ENCODE peak calls at places on chromosomes 3 and 15, in ten cellular contexts. C, D, S, I, H, P, V, R, B and F are unnamed samples.

GRCh38 chr15:83372434-83372873 is 74.7 kb upstream of the SH3GL3 start:
- DNase-seq in D (no peak), H (no peak), B (no peak), P (no peak), V (no peak), I (no peak), C (no peak), R (no peak), S (no peak), F (no peak)

GRCh38 chr15:98647026-98647773 is 1.1 kb upstream of the IGF1R start:
- DNase-seq in H (peak; percentile 92), V (no peak), S (no peak), C (peak; percentile 83), B (peak; percentile 66), P (peak; percentile 43), D (peak; percentile 79), I (no peak), R (peak; percentile 88), F (peak; percentile 41)

GRCh38 chr15:45457641-45458539 is 64.7 kb downstream of the SLC30A4 start:
- DNase-seq in B (peak; percentile 75), D (peak; percentile 86), S (no peak), R (peak; percentile 78), I (peak; percentile 69), V (peak; percentile 12), P (peak; percentile 77), H (no peak), C (peak; percentile 41), F (peak; percentile 86)

GRCh38 chr3:74624301-74624700 is 9.8 kb upstream of the CNTN3 start:
- DNase-seq in P (peak; percentile 79), I (no peak), B (no peak), C (no peak), V (no peak), R (no peak), S (no peak), H (no peak), D (no peak), F (no peak)

GRCh38 chr3:180036678-180037455 is at the start of gene PEX5L:
- DNase-seq in C (no peak), R (peak; percentile 83), I (no peak), P (peak; percentile 15), S (no peak), V (no peak), H (no peak), D (peak; percentile 42), B (peak; percentile 44), F (no peak)

GRCh38 chr3:10149222-10149621 is 7.6 kb downstream of the VHL start:
- DNase-seq in I (no peak), C (no peak), B (no peak), S (no peak), V (no peak), H (no peak), P (no peak), R (no peak), D (no peak), F (no peak)

GRCh38 chr3:164458986-164459385 is 619.3 kb downstream of the SI start:
- DNase-seq in S (no peak), R (no peak), V (no peak), D (no peak), P (no peak), H (no peak), C (no peak), B (no peak), I (no peak), F (no peak)

GRCh38 chr15:32641517-32642059 is at the start of gene SCG5:
- DNase-seq in H (no peak), B (no peak), R (peak; percentile 62), V (no peak), D (peak; percentile 13), C (no peak), P (peak; percentile 49), S (no peak), I (no peak), F (no peak)

GRCh38 chr15:31332020-31332680 is 5.5 kb downstream of the KLF13 start:
- DNase-seq in B (no peak), P (no peak), I (no peak), C (no peak), S (no peak), H (no peak), D (no peak), V (no peak), R (no peak), F (no peak)

GRCh38 chr3:115706311-115706829 is 83.1 kb downstream of the GAP43 start:
- DNase-seq in S (no peak), R (no peak), H (no peak), D (no peak), P (peak; percentile 83), I (no peak), B (no peak), C (no peak), V (no peak), F (no peak)

GRCh38 chr3:13332740-13333139 is 87.4 kb downstream of the NUP210 start:
- DNase-seq in P (no peak), D (no peak), C (no peak), H (no peak), S (no peak), B (peak; percentile 43), V (no peak), R (peak; percentile 76), I (no peak), F (no peak)

GRCh38 chr3:13333236-13333897 is 86.8 kb downstream of the NUP210 start:
- DNase-seq in P (no peak), D (no peak), S (no peak), C (no peak), H (no peak), V (no peak), B (no peak), I (no peak), R (no peak), F (no peak)

GRCh38 chr3:13329746-13330145 is 90.4 kb downstream of the NUP210 start:
- DNase-seq in D (no peak), B (no peak), I (no peak), C (no peak), S (no peak), H (no peak), P (no peak), R (no peak), V (no peak), F (no peak)

GRCh38 chr3:13335062-13335461 is 85.1 kb downstream of the NUP210 start:
- DNase-seq in V (no peak), D (no peak), P (no peak), R (no peak), I (no peak), H (no peak), C (no peak), S (no peak), B (no peak), F (no peak)

DNA sequence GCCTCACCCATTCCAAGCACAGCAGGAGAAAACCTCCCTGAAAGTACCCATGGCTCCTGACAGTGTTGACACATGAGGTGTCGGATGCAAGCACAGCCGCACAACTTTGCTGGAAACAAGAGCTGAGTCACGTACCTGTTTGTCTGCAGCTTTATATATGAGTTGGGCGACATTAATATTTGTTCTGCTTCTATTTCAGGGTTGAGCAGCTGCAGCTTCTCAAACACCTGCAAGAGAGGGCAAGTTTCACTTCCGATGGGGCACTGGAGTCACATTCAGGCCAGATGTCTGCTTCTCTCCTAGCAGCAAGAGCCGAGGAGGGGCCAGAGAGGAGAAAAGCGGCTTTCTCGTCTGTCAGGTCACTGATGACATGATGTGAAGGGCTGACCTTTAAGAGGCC is 88.0 kb downstream of the NUP210 start:
- DNase-seq in B (peak; percentile 37), V (peak; percentile 13), D (no peak), H (no peak), C (no peak), R (peak; percentile 81), S (no peak), P (no peak), I (peak; percentile 93), F (no peak)
- H3K4me3 ChIP-seq in B (no peak overlapping the region), V (no peak overlapping the region), D (no peak overlapping the region), H (no peak overlapping the region), C (no peak overlapping the region), R (no peak overlapping the region), S (no peak overlapping the region), P (no peak overlapping the region), I (peak overlapping the region; percentile 43), F (no peak overlapping the region)

GRCh38 chr15:63122002-63122893 is 587 bp downstream of the LACTB start:
- DNase-seq in I (peak; percentile 44), C (peak; percentile 94), V (peak; percentile 54), R (peak; percentile 95), P (peak; percentile 75), S (no peak), B (peak; percentile 95), H (peak; percentile 98), D (peak; percentile 86), F (peak; percentile 85)
- TF ChIP-seq POLR2A in I (no peak), C (no peak), V (no peak), R (no peak), P (peak; percentile 78), S (no peak), B (no peak), H (no peak), D (peak; percentile 24), F (no peak)

DNA sequence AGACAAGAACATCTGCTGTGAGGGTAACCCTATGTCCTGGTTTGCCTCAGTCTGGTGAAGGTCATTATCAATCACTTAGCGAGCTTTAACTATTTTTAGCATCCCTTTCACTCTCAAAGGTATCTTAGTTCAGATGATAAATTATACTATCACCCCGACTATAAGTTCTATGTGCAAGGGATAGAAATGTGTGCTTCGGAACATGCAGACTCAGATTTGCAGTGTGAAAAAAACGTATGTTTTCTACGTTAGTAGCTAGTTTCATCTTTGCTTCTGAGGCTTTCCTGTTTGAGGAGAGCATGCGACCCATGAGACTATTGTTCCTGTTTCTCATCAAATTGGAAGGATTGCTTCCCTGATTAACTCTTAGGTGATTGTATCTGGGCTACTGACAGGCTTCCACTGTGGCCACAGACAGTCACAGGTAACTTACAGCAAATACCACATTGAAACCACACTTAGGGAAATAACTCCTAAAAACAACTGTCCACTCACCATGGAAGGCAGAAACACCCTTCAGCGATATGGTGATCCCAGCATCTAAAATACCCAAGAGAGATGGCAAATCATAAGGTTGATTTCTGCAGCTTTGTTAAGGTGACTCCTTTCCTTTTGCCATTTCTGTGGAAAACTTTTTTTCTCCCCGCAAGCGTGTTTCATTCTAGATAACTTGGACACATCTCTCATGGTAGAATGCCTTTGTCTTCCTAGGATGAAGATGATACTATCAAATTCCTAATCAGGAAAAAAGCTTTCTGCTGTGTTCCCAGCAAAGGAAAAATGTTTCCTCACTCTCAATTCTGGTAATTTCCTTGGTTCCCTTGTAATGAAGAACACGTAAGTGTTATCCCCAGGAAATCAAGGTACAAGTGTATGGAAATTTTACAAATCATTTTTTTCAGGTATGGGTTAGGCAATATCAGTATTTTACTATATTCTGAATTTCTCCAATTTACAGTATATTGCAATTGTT is 5.2 kb downstream of the GCSAM start:
- DNase-seq in C (no peak), B (no peak), S (no peak), P (no peak), D (no peak), V (no peak), R (no peak), I (peak; percentile 93), H (no peak), F (no peak)
- H3K4me3 ChIP-seq in C (no peak overlapping the region), B (no peak overlapping the region), S (no peak overlapping the region), P (no peak overlapping the region), D (no peak overlapping the region), V (peak overlapping the region; percentile 16), R (no peak overlapping the region), I (peak overlapping the region; percentile 78), H (no peak overlapping the region), F (no peak overlapping the region)

GRCh38 chr3:186989429-186989828 is 59.1 kb downstream of the ST6GAL1 start:
- DNase-seq in B (peak; percentile 58), D (no peak), P (no peak), S (no peak), C (no peak), V (no peak), R (no peak), H (no peak), I (no peak), F (peak; percentile 13)
- TF ChIP-seq POLR2A in B (no peak), D (no peak), P (no peak), S (no peak), C (no peak), V (no peak), R (no peak), H (no peak), I (no peak), F (no peak)

GRCh38 chr15:65789105-65789504 is 3.0 kb downstream of the DENND4A start:
- DNase-seq in C (no peak), V (no peak), I (no peak), S (no peak), R (no peak), D (no peak), P (no peak), B (no peak), H (no peak), F (no peak)
- H3K4me3 ChIP-seq in C (no peak overlapping the region), V (no peak overlapping the region), I (peak overlapping the region; percentile 96), S (no peak overlapping the region), R (no peak overlapping the region), D (no peak overlapping the region), P (no peak overlapping the region), B (no peak overlapping the region), H (no peak overlapping the region), F (no peak overlapping the region)